ENCODE peak calls at places on chromosomes 6 and 20, in ten cellular contexts. E is astrocyte of the spinal cord, D is cardiac fibroblast, P is mucosa of descending colon, Q is heart left ventricle, J is brain microvascular endothelial cell, B is LNCaP clone FGC, H is AG09309, S is AG04449, O is upper lobe of right lung. F is an unnamed sample.

GRCh38 chr6:167672738-167673137 is 154.0 kb upstream of the AFDN start:
- DNase-seq in Q (peak; percentile 1), P (no peak), D (no peak), O (no peak), S (no peak), J (no peak), B (no peak), E (no peak), H (no peak), F (no peak)

GRCh38 chr6:10528170-10528981 is 7.2 kb downstream of the GCNT2 start:
- DNase-seq in J (peak; percentile 74), P (peak; percentile 66), B (peak; percentile 79), Q (no peak), O (no peak), D (peak; percentile 2), S (no peak), H (no peak), E (peak; percentile 42), F (peak; percentile 36)

GRCh38 chr20:46128310-46129151 is 10.4 kb downstream of the CD40 start:
- DNase-seq in B (no peak), E (no peak), P (peak; percentile 32), J (no peak), D (peak; percentile 16), H (no peak), S (no peak), Q (no peak), O (no peak), F (no peak)

GRCh38 chr6:122619309-122619708 is 9.1 kb downstream of the PKIB start:
- DNase-seq in O (no peak), H (no peak), Q (no peak), J (no peak), B (no peak), P (no peak), E (no peak), S (no peak), D (no peak), F (no peak)

GRCh38 chr20:24755411-24755922 is 193.6 kb upstream of the CST7 start:
- DNase-seq in E (peak; percentile 58), Q (no peak), O (no peak), H (no peak), B (no peak), S (no peak), P (no peak), J (no peak), D (no peak), F (no peak)

GRCh38 chr20:41151134-41151869 is 14.0 kb downstream of the PLCG1 start:
- DNase-seq in O (no peak), J (no peak), S (no peak), D (no peak), E (no peak), B (no peak), Q (peak; percentile 24), P (no peak), H (no peak), F (no peak)

GRCh38 chr20:63009988-63010769 is 3.4 kb upstream of the BHLHE23 start:
- DNase-seq in S (no peak), D (peak; percentile 17), H (no peak), B (no peak), O (no peak), P (peak; percentile 40), Q (no peak), J (no peak), E (no peak), F (peak; percentile 91)

GRCh38 chr6:134539865-134540323 is 222.0 kb upstream of the SGK1 start:
- DNase-seq in B (no peak), P (no peak), H (no peak), E (no peak), Q (peak; percentile 67), D (peak; percentile 67), J (no peak), O (no peak), S (no peak), F (no peak)

GRCh38 chr20:41992481-41992880 is 374.3 kb upstream of the CHD6 start:
- DNase-seq in H (no peak), D (no peak), O (no peak), B (no peak), E (no peak), S (no peak), Q (no peak), J (no peak), P (no peak), F (no peak)

GRCh38 chr6:20866038-20866437 is 331.8 kb downstream of the CDKAL1 start:
- DNase-seq in Q (no peak), J (no peak), H (no peak), D (no peak), O (no peak), P (no peak), S (no peak), E (no peak), B (no peak), F (no peak)

GRCh38 chr20:31861346-31862156 is 8.8 kb downstream of the DUSP15 start:
- DNase-seq in J (no peak), S (no peak), Q (peak; percentile 68), O (peak; percentile 85), E (no peak), D (no peak), H (no peak), P (peak; percentile 65), B (no peak), F (peak; percentile 95)

GRCh38 chr6:14601490-14601889 is 483.9 kb downstream of the CD83 start:
- DNase-seq in P (no peak), H (no peak), S (no peak), E (no peak), D (no peak), O (no peak), J (no peak), Q (no peak), B (peak; percentile 3), F (no peak)

GRCh38 chr6:27582928-27583725 is 110.2 kb upstream of the ZNF184 start:
- DNase-seq in E (peak; percentile 73), S (no peak), D (peak; percentile 85), J (peak; percentile 77), Q (no peak), H (no peak), P (peak; percentile 11), O (no peak), B (no peak), F (peak; percentile 63)

GRCh38 chr6:139369568-139370046 is 4.8 kb downstream of the CITED2 start:
- DNase-seq in J (peak; percentile 66), D (peak; percentile 82), Q (no peak), E (peak; percentile 75), O (no peak), P (no peak), B (no peak), H (peak; percentile 85), S (no peak), F (peak; percentile 49)
- TF ChIP-seq CTCF in J (peak; percentile 67), D (peak; percentile 52), Q (peak; percentile 83), E (peak; percentile 48), O (peak; percentile 79), P (no peak), B (peak; percentile 46), H (peak; percentile 53), S (peak; percentile 31), F (peak; percentile 33)

GRCh38 chr6:79763301-79763700 is 132.2 kb downstream of the SH3BGRL2 start:
- DNase-seq in B (no peak), S (no peak), E (no peak), Q (no peak), D (no peak), O (no peak), P (no peak), H (no peak), J (no peak), F (no peak)
- TF ChIP-seq CTCF in B (no peak), S (no peak), E (no peak), Q (no peak), D (no peak), O (no peak), P (no peak), H (no peak), J (no peak), F (no peak)

DNA sequence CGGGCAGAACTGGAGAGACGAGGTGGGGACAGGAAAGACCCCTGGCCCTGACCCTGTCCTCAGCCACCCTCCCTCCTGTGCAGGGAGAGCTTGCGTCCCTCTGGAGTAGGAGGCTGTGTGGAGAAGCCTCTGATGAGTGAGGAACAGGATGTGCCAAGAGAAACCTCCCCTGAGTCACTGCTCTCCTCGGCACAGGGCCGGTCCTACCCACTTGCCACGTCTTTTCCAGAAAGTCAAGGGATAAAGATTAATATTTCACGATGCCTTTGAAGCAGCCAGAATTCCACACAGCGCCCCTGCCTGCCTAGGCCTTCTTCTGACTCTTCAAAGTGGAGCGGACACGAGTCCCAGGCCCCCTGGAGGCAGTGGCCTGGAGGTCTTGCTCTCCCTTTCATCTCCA is 34.9 kb upstream of the THBS2 start:
- DNase-seq in B (no peak), O (no peak), P (no peak), H (peak; percentile 67), Q (peak; percentile 51), D (peak; percentile 86), E (peak; percentile 51), S (no peak), J (peak; percentile 40), F (no peak)
- TF ChIP-seq CTCF in B (no peak), O (no peak), P (no peak), H (peak; percentile 18), Q (no peak), D (no peak), E (no peak), S (no peak), J (peak; percentile 21), F (no peak)

GRCh38 chr6:159007510-159007909 is 7.5 kb upstream of the RSPH3 start:
- DNase-seq in B (no peak), D (no peak), P (no peak), H (no peak), J (no peak), Q (no peak), O (no peak), S (no peak), E (no peak), F (no peak)

GRCh38 chr6:159004592-159004991 is 4.6 kb upstream of the RSPH3 start:
- DNase-seq in O (no peak), E (no peak), B (no peak), D (no peak), H (no peak), P (no peak), S (no peak), Q (no peak), J (no peak), F (no peak)

GRCh38 chr6:159013229-159013628 is 13.2 kb upstream of the RSPH3 start:
- DNase-seq in E (peak; percentile 25), B (no peak), O (no peak), D (no peak), J (no peak), H (no peak), P (no peak), S (no peak), Q (no peak), F (no peak)

GRCh38 chr6:159012201-159012600 is 12.2 kb upstream of the RSPH3 start:
- DNase-seq in O (no peak), Q (no peak), S (no peak), H (no peak), D (peak; percentile 33), J (peak; percentile 10), B (no peak), E (peak; percentile 25), P (no peak), F (no peak)

DNA sequence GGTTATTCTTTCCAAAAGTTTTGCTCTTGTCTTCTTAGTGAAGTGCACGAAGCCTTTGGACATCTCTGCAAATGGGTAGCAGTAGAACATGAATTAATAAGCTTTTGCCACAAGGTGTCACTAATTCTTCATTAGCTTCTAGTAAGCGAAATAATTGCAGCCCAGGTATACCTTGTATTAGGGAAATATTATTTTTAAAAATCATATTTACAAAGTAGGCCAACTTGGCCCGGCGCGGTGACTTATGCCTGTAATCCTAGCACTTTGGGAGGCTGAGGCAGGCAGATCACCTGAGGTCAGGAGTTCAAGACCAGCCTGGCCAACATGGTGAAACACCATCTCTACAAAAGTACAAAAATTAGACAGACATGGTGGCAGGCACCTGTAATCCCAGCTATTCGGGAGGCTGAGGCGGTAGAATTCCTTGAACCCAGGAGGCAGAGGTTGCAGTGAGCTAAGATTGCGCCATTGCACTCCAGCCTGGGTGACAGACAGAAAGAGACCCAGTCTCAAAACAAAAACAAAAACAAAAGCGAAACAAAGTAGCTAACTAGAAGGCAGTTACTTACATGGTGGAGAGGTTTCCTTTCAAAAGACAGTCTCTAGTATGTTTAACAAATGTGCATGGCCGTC is 8.8 kb upstream of the RSPH3 start:
- DNase-seq in B (peak; percentile 2), O (no peak), J (no peak), Q (no peak), S (no peak), D (peak; percentile 50), H (no peak), E (no peak), P (no peak), F (peak; percentile 52)
- TF ChIP-seq CTCF in B (peak; percentile 50), O (peak; percentile 41), J (peak; percentile 38), Q (peak; percentile 48), S (peak; percentile 29), D (peak; percentile 39), H (peak; percentile 39), E (peak; percentile 22), P (no peak), F (peak; percentile 44)